ENCODE peak calls at places on chromosomes 2 and 18, in six cellular contexts. One of them, this sample, is unnamed.

GRCh38 chr2:120385355-120386127 is 39.6 kb downstream of the INHBB start:
- DNase-seq in mucosa of gallbladder: no peak
- DNase-seq in NCI-H1105: no peak
- DNase-seq in HCT116: no peak
- DNase-seq in gastrocnemius medialis: no peak
- DNase-seq in kidney tubule cell: no peak
- DNase-seq in this sample: no peak

GRCh38 chr2:18630941-18631340 is 41.6 kb upstream of the NT5C1B start:
- DNase-seq in mucosa of gallbladder: no peak
- DNase-seq in NCI-H1105: no peak
- DNase-seq in HCT116: no peak
- DNase-seq in gastrocnemius medialis: no peak
- DNase-seq in kidney tubule cell: peak
- DNase-seq in this sample: no peak

GRCh38 chr2:160332318-160332717 is 132.2 kb upstream of the ITGB6 start:
- DNase-seq in mucosa of gallbladder: no peak
- DNase-seq in NCI-H1105: no peak
- DNase-seq in HCT116: no peak
- DNase-seq in gastrocnemius medialis: no peak
- DNase-seq in kidney tubule cell: peak
- DNase-seq in this sample: no peak

GRCh38 chr2:31382452-31383120 is 32.0 kb downstream of the XDH start:
- DNase-seq in mucosa of gallbladder: no peak
- DNase-seq in NCI-H1105: no peak
- DNase-seq in HCT116: no peak
- DNase-seq in gastrocnemius medialis: no peak
- DNase-seq in kidney tubule cell: peak
- DNase-seq in this sample: no peak

GRCh38 chr2:168277276-168277675 is 29.9 kb upstream of the STK39 start:
- DNase-seq in mucosa of gallbladder: no peak
- DNase-seq in NCI-H1105: no peak
- DNase-seq in HCT116: peak
- DNase-seq in gastrocnemius medialis: no peak
- DNase-seq in kidney tubule cell: peak
- DNase-seq in this sample: no peak

GRCh38 chr2:1546023-1546591 is 132.8 kb downstream of the TPO start:
- DNase-seq in mucosa of gallbladder: no peak
- DNase-seq in NCI-H1105: peak
- DNase-seq in HCT116: peak
- DNase-seq in gastrocnemius medialis: no peak
- DNase-seq in kidney tubule cell: peak
- DNase-seq in this sample: no peak

GRCh38 chr2:66573412-66573811 is 138.5 kb downstream of the MEIS1 start:
- DNase-seq in mucosa of gallbladder: peak
- DNase-seq in NCI-H1105: no peak
- DNase-seq in HCT116: no peak
- DNase-seq in gastrocnemius medialis: no peak
- DNase-seq in kidney tubule cell: peak
- DNase-seq in this sample: no peak

GRCh38 chr2:95018301-95018700 is 7.2 kb upstream of the MAL start:
- DNase-seq in mucosa of gallbladder: no peak
- DNase-seq in NCI-H1105: no peak
- DNase-seq in HCT116: no peak
- DNase-seq in gastrocnemius medialis: no peak
- DNase-seq in kidney tubule cell: no peak
- DNase-seq in this sample: no peak

GRCh38 chr2:230473378-230473777 is 57.4 kb downstream of the SP100 start:
- DNase-seq in mucosa of gallbladder: no peak
- DNase-seq in NCI-H1105: no peak
- DNase-seq in HCT116: no peak
- DNase-seq in gastrocnemius medialis: no peak
- DNase-seq in kidney tubule cell: peak
- DNase-seq in this sample: no peak

GRCh38 chr2:100606740-100607343 is 44.0 kb downstream of the PDCL3 start:
- DNase-seq in mucosa of gallbladder: peak
- DNase-seq in NCI-H1105: no peak
- DNase-seq in HCT116: peak
- DNase-seq in gastrocnemius medialis: no peak
- DNase-seq in kidney tubule cell: peak
- DNase-seq in this sample: no peak

GRCh38 chr2:68412127-68412819 is 47.2 kb downstream of the PLEK start:
- DNase-seq in mucosa of gallbladder: no peak
- DNase-seq in NCI-H1105: no peak
- DNase-seq in HCT116: no peak
- DNase-seq in gastrocnemius medialis: no peak
- DNase-seq in kidney tubule cell: no peak
- DNase-seq in this sample: no peak

GRCh38 chr2:127064642-127065250 is 42.2 kb downstream of the BIN1 start:
- DNase-seq in mucosa of gallbladder: peak
- DNase-seq in NCI-H1105: no peak
- DNase-seq in HCT116: peak
- DNase-seq in gastrocnemius medialis: peak
- DNase-seq in kidney tubule cell: peak
- DNase-seq in this sample: peak

GRCh38 chr2:78011251-78011650 is 489.1 kb upstream of the LRRTM4 start:
- DNase-seq in mucosa of gallbladder: no peak
- DNase-seq in NCI-H1105: no peak
- DNase-seq in HCT116: no peak
- DNase-seq in gastrocnemius medialis: no peak
- DNase-seq in kidney tubule cell: no peak
- DNase-seq in this sample: no peak

GRCh38 chr2:105950521-105951389 is 206.0 kb downstream of the NCK2 start:
- DNase-seq in mucosa of gallbladder: no peak
- DNase-seq in NCI-H1105: no peak
- DNase-seq in HCT116: no peak
- DNase-seq in gastrocnemius medialis: no peak
- DNase-seq in kidney tubule cell: no peak
- DNase-seq in this sample: no peak

GRCh38 chr2:206062724-206063123 is 23.2 kb downstream of the INO80D start:
- DNase-seq in mucosa of gallbladder: no peak
- DNase-seq in NCI-H1105: no peak
- DNase-seq in HCT116: no peak
- DNase-seq in gastrocnemius medialis: no peak
- DNase-seq in kidney tubule cell: no peak
- DNase-seq in this sample: no peak

GRCh38 chr2:175437167-175437566 is 255.7 kb upstream of the ATP5MC3 start:
- DNase-seq in mucosa of gallbladder: no peak
- DNase-seq in NCI-H1105: no peak
- DNase-seq in HCT116: no peak
- DNase-seq in gastrocnemius medialis: no peak
- DNase-seq in kidney tubule cell: no peak
- DNase-seq in this sample: no peak

GRCh38 chr18:28792404-28793103 is 615.6 kb upstream of the CDH2 start:
- DNase-seq in mucosa of gallbladder: peak
- DNase-seq in NCI-H1105: peak
- DNase-seq in HCT116: no peak
- DNase-seq in gastrocnemius medialis: no peak
- DNase-seq in kidney tubule cell: peak
- DNase-seq in this sample: no peak

GRCh38 chr18:51867767-51868166 is 472.2 kb upstream of the DCC start:
- DNase-seq in mucosa of gallbladder: peak
- DNase-seq in NCI-H1105: no peak
- DNase-seq in HCT116: no peak
- DNase-seq in gastrocnemius medialis: no peak
- DNase-seq in kidney tubule cell: no peak
- DNase-seq in this sample: no peak

GRCh38 chr2:108377815-108378630 is at the start of gene SULT1C4:
- DNase-seq in mucosa of gallbladder: peak
- DNase-seq in NCI-H1105: no peak
- DNase-seq in HCT116: no peak
- DNase-seq in gastrocnemius medialis: no peak
- DNase-seq in kidney tubule cell: peak
- DNase-seq in this sample: no peak

GRCh38 chr2:241833101-241833937 is 24.3 kb downstream of the NEU4 start:
- DNase-seq in mucosa of gallbladder: no peak
- DNase-seq in NCI-H1105: no peak
- DNase-seq in HCT116: no peak
- DNase-seq in gastrocnemius medialis: no peak
- DNase-seq in kidney tubule cell: no peak
- DNase-seq in this sample: no peak

GRCh38 chr2:26399781-26400376 is 1.8 kb upstream of the DRC1 start:
- DNase-seq in mucosa of gallbladder: no peak
- DNase-seq in NCI-H1105: no peak
- DNase-seq in HCT116: no peak
- DNase-seq in gastrocnemius medialis: no peak
- DNase-seq in kidney tubule cell: peak
- DNase-seq in this sample: no peak

GRCh38 chr18:22977847-22978701 is 44.9 kb downstream of the RBBP8 start:
- DNase-seq in mucosa of gallbladder: peak
- DNase-seq in NCI-H1105: no peak
- DNase-seq in HCT116: peak
- DNase-seq in gastrocnemius medialis: no peak
- DNase-seq in kidney tubule cell: peak
- DNase-seq in this sample: no peak

GRCh38 chr2:167298017-167298416 is 409.7 kb downstream of the XIRP2 start:
- DNase-seq in mucosa of gallbladder: no peak
- DNase-seq in NCI-H1105: no peak
- DNase-seq in HCT116: no peak
- DNase-seq in gastrocnemius medialis: no peak
- DNase-seq in kidney tubule cell: no peak
- DNase-seq in this sample: no peak

GRCh38 chr2:126657146-126657635 is 1.2 kb downstream of the GYPC start:
- DNase-seq in mucosa of gallbladder: peak
- DNase-seq in NCI-H1105: no peak
- DNase-seq in HCT116: no peak
- DNase-seq in gastrocnemius medialis: peak
- DNase-seq in kidney tubule cell: peak
- DNase-seq in this sample: peak

GRCh38 chr18:73136134-73136533 is 268.3 kb upstream of the NETO1 start:
- DNase-seq in mucosa of gallbladder: no peak
- DNase-seq in NCI-H1105: peak
- DNase-seq in HCT116: no peak
- DNase-seq in gastrocnemius medialis: no peak
- DNase-seq in kidney tubule cell: peak
- DNase-seq in this sample: no peak

GRCh38 chr2:199914372-199914958 is 3.4 kb downstream of the C2orf69 start:
- DNase-seq in mucosa of gallbladder: no peak
- DNase-seq in NCI-H1105: no peak
- DNase-seq in HCT116: no peak
- DNase-seq in gastrocnemius medialis: no peak
- DNase-seq in kidney tubule cell: no peak
- DNase-seq in this sample: no peak

GRCh38 chr2:165440367-165440766 is 29.1 kb upstream of the CSRNP3 start:
- DNase-seq in mucosa of gallbladder: no peak
- DNase-seq in NCI-H1105: no peak
- DNase-seq in HCT116: no peak
- DNase-seq in gastrocnemius medialis: no peak
- DNase-seq in kidney tubule cell: no peak
- DNase-seq in this sample: no peak

GRCh38 chr2:13682878-13683277 is 949.6 kb upstream of the LRATD1 start:
- DNase-seq in mucosa of gallbladder: no peak
- DNase-seq in NCI-H1105: no peak
- DNase-seq in HCT116: no peak
- DNase-seq in gastrocnemius medialis: no peak
- DNase-seq in kidney tubule cell: peak
- DNase-seq in this sample: no peak

GRCh38 chr2:5696351-5696740 is 4.2 kb downstream of the SOX11 start:
- DNase-seq in mucosa of gallbladder: no peak
- DNase-seq in NCI-H1105: peak
- DNase-seq in HCT116: no peak
- DNase-seq in gastrocnemius medialis: no peak
- DNase-seq in kidney tubule cell: peak
- DNase-seq in this sample: no peak

GRCh38 chr18:13239557-13239956 is 21.0 kb downstream of the LDLRAD4 start:
- DNase-seq in mucosa of gallbladder: no peak
- DNase-seq in NCI-H1105: no peak
- DNase-seq in HCT116: no peak
- DNase-seq in gastrocnemius medialis: no peak
- DNase-seq in kidney tubule cell: no peak
- DNase-seq in this sample: no peak

GRCh38 chr2:75627902-75628504 is 18.6 kb upstream of the MRPL19 start:
- DNase-seq in mucosa of gallbladder: peak
- DNase-seq in NCI-H1105: peak
- DNase-seq in HCT116: peak
- DNase-seq in gastrocnemius medialis: no peak
- DNase-seq in kidney tubule cell: peak
- DNase-seq in this sample: peak

GRCh38 chr18:48589797-48590519 is 51.1 kb downstream of the CTIF start:
- DNase-seq in mucosa of gallbladder: peak
- DNase-seq in NCI-H1105: no peak
- DNase-seq in HCT116: no peak
- DNase-seq in gastrocnemius medialis: no peak
- DNase-seq in kidney tubule cell: peak
- DNase-seq in this sample: no peak

GRCh38 chr2:29066989-29067605 is 7.2 kb downstream of the PCARE start:
- DNase-seq in mucosa of gallbladder: no peak
- DNase-seq in NCI-H1105: no peak
- DNase-seq in HCT116: no peak
- DNase-seq in gastrocnemius medialis: no peak
- DNase-seq in kidney tubule cell: no peak
- DNase-seq in this sample: no peak

GRCh38 chr2:175929850-175930249 is 72.2 kb downstream of the LNPK start:
- DNase-seq in mucosa of gallbladder: no peak
- DNase-seq in NCI-H1105: no peak
- DNase-seq in HCT116: no peak
- DNase-seq in gastrocnemius medialis: peak
- DNase-seq in kidney tubule cell: peak
- DNase-seq in this sample: no peak

GRCh38 chr2:84906108-84906899 is 848 bp downstream of the TMSB10 start:
- DNase-seq in mucosa of gallbladder: no peak
- DNase-seq in NCI-H1105: no peak
- DNase-seq in HCT116: no peak
- DNase-seq in gastrocnemius medialis: no peak
- DNase-seq in kidney tubule cell: peak
- DNase-seq in this sample: no peak

GRCh38 chr2:156023266-156023879 is 309.1 kb downstream of the NR4A2 start:
- DNase-seq in mucosa of gallbladder: no peak
- DNase-seq in NCI-H1105: no peak
- DNase-seq in HCT116: no peak
- DNase-seq in gastrocnemius medialis: no peak
- DNase-seq in kidney tubule cell: no peak
- DNase-seq in this sample: no peak

GRCh38 chr18:25310045-25310444 is 41.9 kb downstream of the ZNF521 start:
- DNase-seq in mucosa of gallbladder: no peak
- DNase-seq in NCI-H1105: no peak
- DNase-seq in HCT116: peak
- DNase-seq in gastrocnemius medialis: no peak
- DNase-seq in kidney tubule cell: peak
- DNase-seq in this sample: no peak

GRCh38 chr2:181106789-181107418 is 126.5 kb downstream of the UBE2E3 start:
- DNase-seq in mucosa of gallbladder: no peak
- DNase-seq in NCI-H1105: no peak
- DNase-seq in HCT116: peak
- DNase-seq in gastrocnemius medialis: no peak
- DNase-seq in kidney tubule cell: peak
- DNase-seq in this sample: no peak

GRCh38 chr2:73986085-73986680 is 1.5 kb downstream of the TET3 start:
- DNase-seq in mucosa of gallbladder: no peak
- DNase-seq in NCI-H1105: no peak
- DNase-seq in HCT116: no peak
- DNase-seq in gastrocnemius medialis: no peak
- DNase-seq in kidney tubule cell: no peak
- DNase-seq in this sample: peak